ENCODE peak calls at places on chromosomes 5 and 9, in eight cellular contexts. C is PC-3, T is hepatocyte, W is astrocyte of the spinal cord, I is fibroblast of mammary gland, V is A549, J is ovary, O is mammary epithelial cell. N is an unnamed sample.

GRCh38 chr5:79832911-79833310 is 143.3 kb downstream of the CMYA5 start:
- DNase-seq in O (no peak), J (no peak), V (no peak), T (no peak), W (no peak), C (no peak), I (no peak), N (no peak)

GRCh38 chr9:73371801-73372200 is 220.1 kb downstream of the ANXA1 start:
- DNase-seq in W (no peak), V (no peak), J (no peak), C (no peak), I (no peak), T (no peak), O (peak; percentile 8), N (no peak)

GRCh38 chr9:124835026-124835501 is 18.2 kb upstream of the WDR38 start:
- DNase-seq in J (peak; percentile 86), O (peak; percentile 86), V (no peak), W (peak; percentile 89), T (peak; percentile 92), C (peak; percentile 81), I (peak; percentile 87), N (peak; percentile 45)

GRCh38 chr5:143176048-143176447 is 227.4 kb downstream of the NR3C1 start:
- DNase-seq in C (no peak), T (no peak), J (no peak), O (no peak), I (no peak), W (no peak), V (no peak), N (no peak)

GRCh38 chr9:96109718-96110351 is 192.1 kb downstream of the HSD17B3 start:
- DNase-seq in J (no peak), T (no peak), I (peak; percentile 59), V (no peak), W (peak; percentile 7), O (no peak), C (peak; percentile 20), N (peak; percentile 9)

GRCh38 chr5:114449836-114450515 is 88.1 kb downstream of the KCNN2 start:
- DNase-seq in W (peak; percentile 52), O (peak; percentile 29), J (peak; percentile 74), V (peak; percentile 57), T (peak; percentile 87), C (peak; percentile 63), I (peak; percentile 40), N (peak; percentile 35)

GRCh38 chr9:22379272-22379671 is 67.4 kb upstream of the DMRTA1 start:
- DNase-seq in V (no peak), I (no peak), W (no peak), T (no peak), C (no peak), O (no peak), J (no peak), N (no peak)

GRCh38 chr5:177982072-177982727 is 13.8 kb downstream of the PROP1 start:
- DNase-seq in V (peak; percentile 40), W (no peak), T (no peak), C (peak; percentile 50), I (peak; percentile 4), J (no peak), O (no peak), N (no peak)

GRCh38 chr9:6944093-6944551 is 186.3 kb downstream of the KDM4C start:
- DNase-seq in O (peak; percentile 50), T (no peak), W (peak; percentile 86), C (peak; percentile 79), I (peak; percentile 89), V (no peak), J (no peak), N (peak; percentile 59)

GRCh38 chr9:117460743-117461142 is 45.9 kb upstream of the ASTN2 start:
- DNase-seq in T (no peak), W (no peak), O (no peak), I (no peak), V (no peak), C (no peak), J (no peak), N (no peak)

GRCh38 chr9:131552030-131552429 is 6.7 kb downstream of the PRRT1B start:
- DNase-seq in I (no peak), O (no peak), C (no peak), V (no peak), W (no peak), J (no peak), T (no peak), N (no peak)

GRCh38 chr9:110106698-110107097 is 101.3 kb downstream of the C9orf152 start:
- DNase-seq in O (no peak), T (no peak), I (no peak), W (no peak), J (no peak), C (no peak), V (no peak), N (no peak)

GRCh38 chr5:66113160-66113559 is 30.9 kb upstream of the SREK1 start:
- DNase-seq in T (no peak), J (no peak), O (peak; percentile 68), I (peak; percentile 83), V (no peak), C (peak; percentile 62), W (peak; percentile 57), N (peak; percentile 64)

GRCh38 chr9:135046156-135047025 is 41.1 kb upstream of the OLFM1 start:
- DNase-seq in C (no peak), V (no peak), I (no peak), W (no peak), J (no peak), T (no peak), O (no peak), N (no peak)

GRCh38 chr9:20524776-20525175 is 97.5 kb downstream of the MLLT3 start:
- DNase-seq in I (peak; percentile 22), O (no peak), C (peak; percentile 27), T (no peak), J (no peak), V (no peak), W (no peak), N (no peak)

GRCh38 chr9:108257387-108257786 is 598.4 kb downstream of the ACTL7B start:
- DNase-seq in O (no peak), W (no peak), V (no peak), C (no peak), J (no peak), T (no peak), I (no peak), N (peak; percentile 75)

GRCh38 chr5:139686356-139686918 is 38.3 kb downstream of the CXXC5 start:
- DNase-seq in I (no peak), T (no peak), W (no peak), J (no peak), V (no peak), C (no peak), O (no peak), N (no peak)

GRCh38 chr9:124206391-124206790 is 51.4 kb upstream of the NEK6 start:
- DNase-seq in O (no peak), V (no peak), W (no peak), T (no peak), I (no peak), J (no peak), C (no peak), N (no peak)

GRCh38 chr5:9712506-9713285 is 82.5 kb upstream of the TAS2R1 start:
- DNase-seq in O (peak; percentile 60), W (peak; percentile 62), V (no peak), C (peak; percentile 95), I (peak; percentile 6), T (peak; percentile 63), J (no peak), N (peak; percentile 95)

GRCh38 chr9:27353405-27354229 is 56.7 kb upstream of the EQTN start:
- DNase-seq in V (no peak), W (no peak), I (no peak), J (no peak), C (no peak), T (no peak), O (no peak), N (peak; percentile 55)

GRCh38 chr5:72205431-72206009 is 98.2 kb downstream of the MAP1B start:
- DNase-seq in W (peak; percentile 35), J (no peak), O (no peak), I (no peak), V (no peak), T (no peak), C (no peak), N (peak; percentile 57)

GRCh38 chr5:624118-624950 is 12.2 kb downstream of the CEP72 start:
- DNase-seq in O (no peak), W (no peak), C (no peak), I (no peak), V (no peak), J (no peak), T (no peak), N (no peak)

GRCh38 chr9:130445268-130445983 is 665 bp downstream of the ASS1 start:
- DNase-seq in T (peak; percentile 78), J (peak; percentile 67), W (peak; percentile 39), V (peak; percentile 56), I (peak; percentile 55), O (peak; percentile 72), C (peak; percentile 27), N (peak; percentile 72)

GRCh38 chr5:109049565-109049964 is 301.9 kb downstream of the FER start:
- DNase-seq in V (no peak), W (no peak), O (no peak), J (no peak), T (no peak), I (no peak), C (no peak), N (no peak)
- H3K4me3 ChIP-seq in V (no peak overlapping the region), W (no peak overlapping the region), O (no peak overlapping the region), J (no peak overlapping the region), T (no peak overlapping the region), I (no peak overlapping the region), C (no peak overlapping the region), N (no peak overlapping the region)

DNA sequence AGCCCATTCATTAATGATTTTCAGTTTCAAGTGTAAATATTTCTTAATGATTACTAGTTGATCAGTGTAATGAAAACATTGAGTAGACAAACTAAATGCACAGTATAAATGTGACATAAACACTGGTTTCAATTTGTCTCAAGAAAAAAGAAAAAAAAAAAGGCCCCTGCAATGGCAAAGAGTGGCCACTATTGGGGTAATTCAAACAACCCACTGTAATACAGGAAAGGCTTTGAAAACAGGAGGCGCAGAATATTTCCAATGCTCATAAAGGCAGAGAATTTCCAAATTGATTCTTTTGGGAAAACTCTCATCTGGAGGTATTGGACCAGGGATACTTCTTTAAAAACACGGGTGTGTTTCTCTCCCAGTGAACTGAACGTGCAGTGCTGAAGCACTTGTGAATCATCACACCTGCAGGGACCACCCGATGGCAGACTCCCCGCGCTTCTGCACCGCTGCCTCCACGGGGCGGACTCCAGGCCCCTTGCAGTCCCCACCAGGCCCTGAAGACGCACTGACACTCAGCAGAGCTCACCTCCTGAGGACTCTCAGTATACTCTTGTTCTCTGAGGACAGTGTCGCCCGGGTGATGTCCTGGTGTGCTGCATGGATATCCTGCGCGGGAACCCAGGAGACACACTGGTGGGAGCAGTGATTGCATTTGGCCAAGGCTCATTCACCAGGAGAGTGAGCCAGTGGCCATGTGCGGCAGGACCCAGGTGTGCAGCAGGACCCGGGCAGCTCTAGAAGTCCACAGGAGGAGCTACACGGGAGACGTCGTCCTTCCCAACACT is 227.6 kb upstream of the IRX4 start:
- DNase-seq in W (no peak), O (no peak), V (no peak), J (no peak), T (no peak), I (no peak), C (no peak), N (no peak)
- TF ChIP-seq CTCF in W (no peak), O (no peak), V (no peak), J (no peak), T (no peak), I (no peak), C (no peak), N (no peak)

GRCh38 chr9:33143241-33143642 is 23.9 kb downstream of the B4GALT1 start:
- DNase-seq in O (no peak), C (no peak), W (peak; percentile 64), T (peak; percentile 50), V (no peak), I (peak; percentile 82), J (no peak), N (peak; percentile 88)
- H3K4me3 ChIP-seq in O (no peak overlapping the region), C (no peak overlapping the region), W (no peak overlapping the region), T (no peak overlapping the region), V (no peak overlapping the region), I (no peak overlapping the region), J (no peak overlapping the region), N (no peak overlapping the region)

GRCh38 chr9:35660966-35661413 is 2.9 kb downstream of the CCDC107 start:
- DNase-seq in V (no peak), T (peak; percentile 47), J (no peak), O (no peak), I (peak; percentile 58), W (peak; percentile 49), C (peak; percentile 23), N (peak; percentile 55)
- TF ChIP-seq CTCF in V (peak; percentile 57), T (peak; percentile 47), J (no peak), O (peak; percentile 26), I (peak; percentile 48), W (peak; percentile 62), C (peak; percentile 40), N (peak; percentile 61)

N was measured in AG10803.